ENCODE peak calls at places on chromosomes 6 and 20, in six cellular contexts. P is pons, Y is cardiac fibroblast, O is T-cell, A is neuronal stem cell, J is HuH-7. K is an unnamed sample.
A peak's percentile ranks its signal among the peaks of the same experiment; 100 is the strongest.

GRCh38 chr6:111417181-111417585 is 65.8 kb downstream of the REV3L start:
- DNase-seq in P (peak; percentile 97), O (no peak), Y (peak; percentile 46), A (no peak), J (no peak), K (peak; percentile 19)

GRCh38 chr20:20837574-20838021 is 125.2 kb upstream of the RALGAPA2 start:
- DNase-seq in Y (peak; percentile 67), A (peak; percentile 49), O (no peak), J (peak; percentile 74), P (peak; percentile 81), K (peak; percentile 68)

GRCh38 chr20:34109442-34109841 is 2.6 kb downstream of the EIF2S2 start:
- DNase-seq in Y (no peak), J (no peak), O (no peak), P (no peak), A (no peak), K (no peak)

GRCh38 chr6:33417127-33417902 is 592 bp downstream of the CUTA start:
- DNase-seq in O (no peak), J (no peak), A (no peak), Y (peak; percentile 74), P (no peak), K (peak; percentile 55)

GRCh38 chr6:105501945-105502344 is 99.1 kb upstream of the PREP start:
- DNase-seq in Y (no peak), O (no peak), A (no peak), P (no peak), J (no peak), K (no peak)

GRCh38 chr6:27761391-27761790 is 150.8 kb downstream of the OR2B2 start:
- DNase-seq in Y (peak; percentile 60), A (no peak), P (no peak), O (no peak), J (no peak), K (peak; percentile 76)

GRCh38 chr6:117776441-117776840 is 101.2 kb downstream of the NUS1 start:
- DNase-seq in Y (no peak), A (no peak), P (no peak), J (peak; percentile 8), O (no peak), K (no peak)

GRCh38 chr6:41546475-41546865 is 289 bp downstream of the FOXP4 start:
- DNase-seq in A (no peak), P (no peak), O (no peak), Y (peak; percentile 61), J (no peak), K (no peak)

GRCh38 chr20:50343490-50344179 is 153.0 kb downstream of the CEBPB start:
- DNase-seq in A (no peak), Y (no peak), J (no peak), P (no peak), O (no peak), K (no peak)

GRCh38 chr6:95553880-95554279 is 23.5 kb upstream of the MANEA start:
- DNase-seq in J (no peak), A (no peak), O (no peak), P (no peak), Y (no peak), K (no peak)

K was measured in cardiac muscle cell.